ENCODE peak calls at places on chromosomes 6 and 20, in five cellular contexts. U is HCEC 1CT; Q is mesendoderm; X is activated T-helper 2 cell treated with anti-CD3 and anti-CD28 coated beads, Interferon-gamma antibody, Interleukin-2, Interleukin-4, amounts not matched to agents 10 μg/mL and 5 μg/mL and 100 μg/mL, durations not matched to agents 14 hours and 24 hours and 36 hours; A is uterus. V is an unnamed sample.

GRCh38 chr6:21312118-21312517 is 281.4 kb upstream of the SOX4 start:
- DNase-seq in U (no peak), Q (no peak), A (no peak), X (no peak), V (no peak)

GRCh38 chr6:122122686-122123085 is 276.8 kb upstream of the HSF2 start:
- DNase-seq in A (no peak), U (no peak), Q (no peak), X (no peak), V (no peak)

GRCh38 chr20:53828673-53829085 is 235.0 kb upstream of the ZNF217 start:
- DNase-seq in A (peak), X (no peak), Q (peak), U (peak), V (peak)

GRCh38 chr20:48909910-48910309 is 11.6 kb upstream of the ARFGEF2 start:
- DNase-seq in X (no peak), Q (no peak), U (no peak), A (no peak), V (no peak)

GRCh38 chr6:37731888-37732287 is 34.2 kb upstream of the MDGA1 start:
- DNase-seq in A (no peak), Q (no peak), U (no peak), X (peak), V (no peak)

GRCh38 chr20:33909331-33909921 is 84.3 kb upstream of the RALY start:
- DNase-seq in A (no peak), Q (peak), X (no peak), U (peak), V (peak)

GRCh38 chr20:37729452-37729851 is 35.6 kb downstream of the CTNNBL1 start:
- DNase-seq in U (no peak), Q (peak), X (no peak), A (no peak), V (no peak)

GRCh38 chr6:148827421-148827820 is 80.6 kb downstream of the UST start:
- DNase-seq in U (no peak), A (no peak), X (no peak), Q (no peak), V (no peak)

GRCh38 chr6:16681260-16681873 is 79.9 kb downstream of the ATXN1 start:
- DNase-seq in U (peak), A (no peak), Q (no peak), X (no peak), V (peak)

GRCh38 chr6:20652691-20653479 is 118.6 kb downstream of the CDKAL1 start:
- DNase-seq in A (no peak), U (peak), Q (no peak), X (no peak), V (no peak)

GRCh38 chr6:37580164-37580955 is 80.7 kb upstream of the CCDC167 start:
- DNase-seq in A (no peak), Q (no peak), U (peak), X (no peak), V (no peak)

GRCh38 chr6:11847515-11848244 is 69.1 kb upstream of the ADTRP start:
- DNase-seq in X (no peak), U (no peak), Q (peak), A (no peak), V (peak)